ENCODE peak calls at places on chromosomes 3 and 15, in six cellular contexts. W, M, C, F, S and J are unnamed samples.

GRCh38 chr3:151925876-151926275 is 52.4 kb downstream of the SUCNR1 start:
- DNase-seq in S (no peak), W (no peak), C (peak; percentile 94), M (no peak), F (no peak), J (peak; percentile 77)

GRCh38 chr3:187274315-187274976 is 17.1 kb downstream of the MASP1 start:
- DNase-seq in F (no peak), M (no peak), S (no peak), W (no peak), C (no peak), J (no peak)

GRCh38 chr3:69925506-69925905 is 74.0 kb upstream of the SAMMSON start:
- DNase-seq in S (no peak), W (no peak), F (no peak), C (no peak), M (no peak), J (peak; percentile 35)

GRCh38 chr3:157920804-157921203 is 185.4 kb downstream of the SHOX2 start:
- DNase-seq in M (peak; percentile 99), W (no peak), S (peak; percentile 75), F (no peak), C (no peak), J (no peak)

GRCh38 chr15:27570746-27571145 is 528.4 kb downstream of the OCA2 start:
- DNase-seq in S (no peak), F (no peak), M (no peak), W (no peak), C (no peak), J (no peak)

GRCh38 chr3:64398431-64398830 is 173.2 kb upstream of the PRICKLE2 start:
- DNase-seq in M (no peak), W (no peak), C (peak; percentile 37), F (no peak), S (no peak), J (no peak)

GRCh38 chr3:161969867-161970266 is 473.3 kb downstream of the OTOL1 start:
- DNase-seq in S (no peak), M (no peak), F (no peak), W (no peak), C (peak; percentile 8), J (no peak)

GRCh38 chr3:103919327-103919726 is 1447.4 kb upstream of the ALCAM start:
- DNase-seq in S (no peak), W (no peak), M (no peak), F (no peak), C (no peak), J (no peak)

GRCh38 chr3:11438636-11439035 is 166.4 kb downstream of the ATG7 start:
- DNase-seq in W (no peak), F (no peak), S (no peak), C (no peak), M (no peak), J (no peak)